ENCODE peak calls at places on chromosomes 13 and 19, in eight cellular contexts. B, V, O, D, R, X, J and F are unnamed samples. For H3K4me1, the result is how much of the 10 kb centered on the place peaks cover.

GRCh38 chr13:112893570-112894422 is 75.2 kb upstream of the MCF2L start:
- DNase-seq in B (peak), V (no peak), O (peak), D (peak), R (peak), X (peak), J (peak), F (peak)

GRCh38 chr19:16778796-16779411 is 50.3 kb upstream of the SIN3B start:
- DNase-seq in B (peak), V (peak), O (peak), D (peak), R (peak), X (peak), J (no peak), F (peak)

GRCh38 chr13:99086149-99086868 is 108.4 kb upstream of the DOCK9 start:
- DNase-seq in B (peak), V (peak), O (peak), D (peak), R (peak), X (peak), J (peak), F (peak)

GRCh38 chr19:36837902-36838783 is at the start of gene ZNF790:
- DNase-seq in B (peak), V (no peak), O (peak), D (peak), R (peak), X (peak), J (peak), F (peak)

GRCh38 chr19:46546194-46546896 is 50.7 kb upstream of the PNMA8B start:
- DNase-seq in B (no peak), V (no peak), O (peak), D (peak), R (peak), X (no peak), J (no peak), F (peak)

GRCh38 chr13:45564108-45564507 is 51.4 kb downstream of the ERICH6B start:
- DNase-seq in B (peak), V (no peak), O (peak), D (peak), R (peak), X (no peak), J (no peak), F (no peak)

GRCh38 chr19:51501594-51502263 is at the start of gene SIGLEC12:
- DNase-seq in B (no peak), V (no peak), O (no peak), D (no peak), R (no peak), X (no peak), J (no peak), F (peak)

GRCh38 chr13:100300708-100301107 is 211.8 kb downstream of the PCCA start:
- DNase-seq in B (no peak), V (no peak), O (no peak), D (no peak), R (no peak), X (no peak), J (no peak), F (no peak)

GRCh38 chr19:19205416-19206410 is 2.5 kb upstream of the NR2C2AP start:
- DNase-seq in B (no peak), V (no peak), O (no peak), D (no peak), R (no peak), X (no peak), J (no peak), F (no peak)

GRCh38 chr13:113584205-113584869 is at the start of gene TFDP1:
- DNase-seq in B (peak), V (peak), O (peak), D (peak), R (peak), X (peak), J (peak), F (peak)

GRCh38 chr13:102117175-102117830 is 284.5 kb downstream of the FGF14 start:
- DNase-seq in B (no peak), V (no peak), O (no peak), D (no peak), R (no peak), X (no peak), J (no peak), F (no peak)

GRCh38 chr19:1875646-1876493 is 9.4 kb downstream of the ABHD17A start:
- DNase-seq in B (peak), V (peak), O (peak), D (peak), R (peak), X (peak), J (peak), F (peak)

GRCh38 chr13:77022341-77022740 is 4.6 kb downstream of the FBXL3 start:
- DNase-seq in B (no peak), V (no peak), O (no peak), D (peak), R (no peak), X (no peak), J (no peak), F (no peak)

GRCh38 chr13:27403727-27404385 is 20.6 kb upstream of the GTF3A start:
- DNase-seq in B (no peak), V (no peak), O (no peak), D (no peak), R (no peak), X (no peak), J (no peak), F (no peak)

GRCh38 chr19:37353968-37354367 is 16.9 kb upstream of the ZNF527 start:
- DNase-seq in B (no peak), V (no peak), O (no peak), D (no peak), R (no peak), X (no peak), J (no peak), F (no peak)

GRCh38 chr13:74570834-74571233 is 436.6 kb upstream of the KLF12 start:
- DNase-seq in B (no peak), V (no peak), O (no peak), D (peak), R (no peak), X (no peak), J (no peak), F (no peak)

GRCh38 chr13:68745517-68745916 is 1362.1 kb upstream of the ATXN8OS start:
- DNase-seq in B (no peak), V (no peak), O (no peak), D (no peak), R (peak), X (no peak), J (no peak), F (no peak)

GRCh38 chr13:103883152-103883551 is 816.9 kb upstream of the SLC10A2 start:
- DNase-seq in B (peak), V (peak), O (peak), D (peak), R (peak), X (no peak), J (peak), F (peak)

GRCh38 chr13:27171244-27171829 is at the start of gene USP12:
- DNase-seq in B (no peak), V (peak), O (peak), D (peak), R (no peak), X (no peak), J (peak), F (peak)

GRCh38 chr13:26376430-26376829 is 122.5 kb downstream of the CDK8 start:
- DNase-seq in B (no peak), V (no peak), O (no peak), D (no peak), R (no peak), X (no peak), J (no peak), F (no peak)

GRCh38 chr19:19217110-19217509 is 5.4 kb downstream of the NCAN start:
- DNase-seq in B (no peak), V (no peak), O (no peak), D (peak), R (peak), X (no peak), J (no peak), F (no peak)

GRCh38 chr13:24784319-24784718 is 20.4 kb downstream of the RNF17 start:
- DNase-seq in B (no peak), V (no peak), O (no peak), D (no peak), R (peak), X (no peak), J (no peak), F (no peak)

GRCh38 chr19:32543107-32543900 is 37.7 kb upstream of the PDCD5 start:
- DNase-seq in B (no peak), V (peak), O (no peak), D (peak), R (peak), X (no peak), J (no peak), F (no peak)

GRCh38 chr13:54511356-54511755 is 1482.7 kb downstream of the OLFM4 start:
- DNase-seq in B (no peak), V (no peak), O (no peak), D (no peak), R (no peak), X (no peak), J (no peak), F (no peak)

GRCh38 chr13:97295279-97296182 is 73.4 kb downstream of the MBNL2 start:
- DNase-seq in B (no peak), V (no peak), O (no peak), D (peak), R (peak), X (no peak), J (no peak), F (no peak)

GRCh38 chr13:76667551-76667950 is 218.7 kb downstream of the KCTD12 start:
- DNase-seq in B (no peak), V (no peak), O (no peak), D (peak), R (peak), X (peak), J (no peak), F (no peak)

GRCh38 chr13:47890146-47890814 is 110.8 kb downstream of the SUCLA2 start:
- DNase-seq in B (no peak), V (no peak), O (no peak), D (no peak), R (no peak), X (no peak), J (no peak), F (no peak)

GRCh38 chr19:27774337-27774736 is 1438.6 kb downstream of the UQCRFS1 start:
- DNase-seq in B (no peak), V (peak), O (peak), D (no peak), R (peak), X (no peak), J (no peak), F (no peak)

GRCh38 chr19:12574036-12574435 is 22.8 kb upstream of the ZNF564 start:
- DNase-seq in B (no peak), V (no peak), O (peak), D (no peak), R (no peak), X (no peak), J (peak), F (no peak)

GRCh38 chr19:35715355-35715809 is 2.4 kb upstream of the KMT2B start:
- DNase-seq in B (no peak), V (no peak), O (no peak), D (no peak), R (no peak), X (no peak), J (no peak), F (no peak)

GRCh38 chr13:98482476-98483444 is 94.1 kb downstream of the STK24 start:
- DNase-seq in B (no peak), V (peak), O (peak), D (peak), R (no peak), X (peak), J (peak), F (peak)

GRCh38 chr19:16168465-16169081 is 4.8 kb downstream of the CIB3 start:
- DNase-seq in B (no peak), V (no peak), O (no peak), D (peak), R (peak), X (no peak), J (no peak), F (no peak)

GRCh38 chr13:105737688-105738087 is 797.8 kb downstream of the EFNB2 start:
- DNase-seq in B (no peak), V (no peak), O (no peak), D (no peak), R (no peak), X (no peak), J (no peak), F (no peak)

GRCh38 chr19:4376991-4377781 is 23.2 kb downstream of the SH3GL1 start:
- DNase-seq in B (no peak), V (peak), O (no peak), D (peak), R (peak), X (no peak), J (no peak), F (no peak)
- H3K4me1 ChIP-seq in B (under half), V (under half), O (under half), D (half or more), R (half or more), X (half or more), J (under half), F (half or more)

DNA sequence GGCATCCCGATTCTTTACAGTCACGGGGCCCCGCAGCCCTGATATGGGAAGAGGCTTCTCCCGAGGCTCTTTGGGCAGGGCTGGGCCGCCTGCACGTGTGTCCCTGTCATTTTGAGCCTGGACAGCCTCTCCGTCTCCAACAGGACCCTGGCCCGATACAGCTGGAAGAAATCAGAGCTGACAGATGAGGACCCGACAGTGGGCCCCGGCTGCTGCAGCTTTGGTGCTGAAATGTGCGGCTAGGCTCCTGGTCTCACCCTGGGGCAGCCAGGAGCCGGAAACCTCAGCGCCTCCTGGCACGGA is 3.2 kb downstream of the PIAS4 start:
- DNase-seq in B (no peak), V (no peak), O (no peak), D (no peak), R (no peak), X (no peak), J (no peak), F (no peak)
- H3K4me1 ChIP-seq in B (under half), V (under half), O (under half), D (under half), R (under half), X (half or more), J (under half), F (under half)

GRCh38 chr19:8460516-8461298 is 15.9 kb downstream of the HNRNPM start:
- DNase-seq in B (no peak), V (no peak), O (no peak), D (no peak), R (no peak), X (no peak), J (no peak), F (no peak)

GRCh38 chr19:8463343-8463742 is 18.6 kb downstream of the HNRNPM start:
- DNase-seq in B (no peak), V (no peak), O (no peak), D (no peak), R (no peak), X (no peak), J (no peak), F (no peak)

GRCh38 chr19:8461376-8461775 is 16.6 kb downstream of the HNRNPM start:
- DNase-seq in B (no peak), V (no peak), O (no peak), D (no peak), R (no peak), X (no peak), J (no peak), F (no peak)

GRCh38 chr19:8462601-8463000 is 17.8 kb downstream of the HNRNPM start:
- DNase-seq in B (no peak), V (no peak), O (no peak), D (no peak), R (no peak), X (no peak), J (no peak), F (no peak)

DNA sequence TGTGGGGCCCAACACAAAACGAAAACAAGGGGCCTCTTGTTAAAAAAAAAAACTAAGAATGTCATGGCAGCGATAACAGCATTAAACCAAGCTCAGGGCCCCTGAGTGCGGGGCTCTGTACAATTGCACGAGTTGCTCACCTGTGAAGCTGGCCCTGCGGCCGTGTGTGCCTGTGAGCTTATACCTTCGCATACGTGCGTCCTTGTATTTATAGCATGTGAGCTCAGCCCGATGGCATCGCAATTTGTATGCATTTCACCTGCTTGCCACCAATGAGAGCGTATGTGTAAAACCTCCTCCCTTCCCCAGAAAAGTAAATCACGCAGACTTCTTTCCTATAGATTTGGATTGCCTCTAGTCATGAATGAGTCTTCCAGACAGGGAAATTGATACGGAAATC is 17.1 kb downstream of the HNRNPM start:
- DNase-seq in B (no peak), V (no peak), O (no peak), D (no peak), R (no peak), X (no peak), J (no peak), F (peak)
- H3K4me1 ChIP-seq in B (under half), V (half or more), O (under half), D (under half), R (under half), X (under half), J (under half), F (under half)

DNA sequence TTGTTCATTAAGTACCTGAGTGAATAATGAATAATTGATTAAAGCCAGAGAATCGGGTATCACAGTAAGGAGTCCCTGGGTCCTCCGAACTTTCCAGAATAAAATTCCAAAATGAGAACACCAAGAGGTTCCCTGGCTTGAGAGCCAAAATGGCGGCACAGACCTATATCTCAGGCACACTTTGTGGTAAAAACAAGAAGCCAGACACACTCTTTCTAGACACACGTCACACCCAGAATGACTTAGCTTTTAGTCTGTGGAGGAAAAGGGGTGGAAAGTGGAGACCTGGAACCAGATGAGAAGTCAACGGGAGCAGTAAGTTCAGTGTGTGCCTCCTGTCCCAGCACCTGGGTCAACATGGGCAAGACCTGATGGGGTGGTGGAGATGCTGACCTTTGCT is 8.4 kb downstream of the ARL11 start:
- DNase-seq in B (no peak), V (no peak), O (no peak), D (no peak), R (no peak), X (no peak), J (no peak), F (no peak)
- H3K4me1 ChIP-seq in B (under half), V (under half), O (under half), D (under half), R (under half), X (under half), J (under half), F (under half)